ENCODE peak calls at places on chromosomes 2 and 18, in five cellular contexts. One of them, this sample, is unnamed.
A peak's percentile ranks its signal among the peaks of the same experiment; 100 is the strongest.

GRCh38 chr2:201259216-201259615 is 1.1 kb upstream of the CASP8 start:
- DNase-seq in ovary: no peak
- DNase-seq in K562: no peak
- DNase-seq in GM12891: no peak
- DNase-seq in erythroblast: peak; percentile 26
- DNase-seq in this sample: no peak

GRCh38 chr2:178825183-178825582 is 18.0 kb upstream of the TTN start:
- DNase-seq in ovary: no peak
- DNase-seq in K562: no peak
- DNase-seq in GM12891: no peak
- DNase-seq in erythroblast: no peak
- DNase-seq in this sample: peak; percentile 4

GRCh38 chr2:121400206-121400605 is 115.2 kb upstream of the TFCP2L1 start:
- DNase-seq in ovary: no peak
- DNase-seq in K562: no peak
- DNase-seq in GM12891: no peak
- DNase-seq in erythroblast: no peak
- DNase-seq in this sample: no peak

GRCh38 chr2:172496096-172496709 is 59.7 kb upstream of the PDK1 start:
- DNase-seq in ovary: no peak
- DNase-seq in K562: no peak
- DNase-seq in GM12891: no peak
- DNase-seq in erythroblast: no peak
- DNase-seq in this sample: no peak

GRCh38 chr2:190978389-190979053 is 35.5 kb downstream of the STAT1 start:
- DNase-seq in ovary: no peak
- DNase-seq in K562: no peak
- DNase-seq in GM12891: no peak
- DNase-seq in erythroblast: no peak
- DNase-seq in this sample: no peak

GRCh38 chr18:7931763-7932162 is 364.6 kb downstream of the PTPRM start:
- DNase-seq in ovary: no peak
- DNase-seq in K562: no peak
- DNase-seq in GM12891: no peak
- DNase-seq in erythroblast: no peak
- DNase-seq in this sample: no peak

GRCh38 chr2:222264791-222265320 is 33.9 kb downstream of the PAX3 start:
- DNase-seq in ovary: no peak
- DNase-seq in K562: no peak
- DNase-seq in GM12891: no peak
- DNase-seq in erythroblast: no peak
- DNase-seq in this sample: no peak

GRCh38 chr2:236626391-236627150 is 56.9 kb downstream of the ACKR3 start:
- DNase-seq in ovary: no peak
- DNase-seq in K562: no peak
- DNase-seq in GM12891: no peak
- DNase-seq in erythroblast: no peak
- DNase-seq in this sample: no peak

GRCh38 chr2:118423776-118424175 is 335.5 kb downstream of the INSIG2 start:
- DNase-seq in ovary: no peak
- DNase-seq in K562: no peak
- DNase-seq in GM12891: no peak
- DNase-seq in erythroblast: no peak
- DNase-seq in this sample: no peak

GRCh38 chr2:119190321-119190720 is 31.8 kb upstream of the C1QL2 start:
- DNase-seq in ovary: no peak
- DNase-seq in K562: no peak
- DNase-seq in GM12891: no peak
- DNase-seq in erythroblast: no peak
- DNase-seq in this sample: no peak

GRCh38 chr2:10083692-10084566 is 3.7 kb upstream of the CYS1 start:
- DNase-seq in ovary: no peak
- DNase-seq in K562: no peak
- DNase-seq in GM12891: no peak
- DNase-seq in erythroblast: no peak
- DNase-seq in this sample: peak; percentile 57

GRCh38 chr2:75729861-75730260 is 19.1 kb upstream of the GCFC2 start:
- DNase-seq in ovary: no peak
- DNase-seq in K562: no peak
- DNase-seq in GM12891: no peak
- DNase-seq in erythroblast: no peak
- DNase-seq in this sample: no peak

GRCh38 chr2:160756481-160756880 is 262.9 kb upstream of the RBMS1 start:
- DNase-seq in ovary: no peak
- DNase-seq in K562: no peak
- DNase-seq in GM12891: no peak
- DNase-seq in erythroblast: no peak
- DNase-seq in this sample: no peak

GRCh38 chr18:9139400-9140039 is 2.9 kb downstream of the ANKRD12 start:
- DNase-seq in ovary: no peak
- DNase-seq in K562: no peak
- DNase-seq in GM12891: no peak
- DNase-seq in erythroblast: no peak
- DNase-seq in this sample: no peak

GRCh38 chr18:50072146-50072545 is 122.8 kb downstream of the MYO5B start:
- DNase-seq in ovary: no peak
- DNase-seq in K562: no peak
- DNase-seq in GM12891: no peak
- DNase-seq in erythroblast: no peak
- DNase-seq in this sample: no peak

GRCh38 chr2:180578441-180578840 is 402.0 kb upstream of the UBE2E3 start:
- DNase-seq in ovary: no peak
- DNase-seq in K562: no peak
- DNase-seq in GM12891: no peak
- DNase-seq in erythroblast: no peak
- DNase-seq in this sample: no peak

GRCh38 chr2:1747065-1747941 is 3.0 kb upstream of the PXDN start:
- DNase-seq in ovary: no peak
- DNase-seq in K562: no peak
- DNase-seq in GM12891: no peak
- DNase-seq in erythroblast: no peak
- DNase-seq in this sample: no peak

GRCh38 chr2:6810961-6811360 is 54.7 kb downstream of the CMPK2 start:
- DNase-seq in ovary: no peak
- DNase-seq in K562: no peak
- DNase-seq in GM12891: no peak
- DNase-seq in erythroblast: no peak
- DNase-seq in this sample: no peak

GRCh38 chr2:240601061-240601830 is 14.7 kb downstream of the CAPN10 start:
- DNase-seq in ovary: peak; percentile 12
- DNase-seq in K562: no peak
- DNase-seq in GM12891: no peak
- DNase-seq in erythroblast: no peak
- DNase-seq in this sample: no peak

GRCh38 chr18:48866028-48866733 is 84.6 kb downstream of the SMAD7 start:
- DNase-seq in ovary: peak; percentile 59
- DNase-seq in K562: no peak
- DNase-seq in GM12891: no peak
- DNase-seq in erythroblast: no peak
- DNase-seq in this sample: no peak

GRCh38 chr2:9772035-9772998 is 71.0 kb upstream of the TAF1B start:
- DNase-seq in ovary: no peak
- DNase-seq in K562: no peak
- DNase-seq in GM12891: no peak
- DNase-seq in erythroblast: no peak
- DNase-seq in this sample: no peak

GRCh38 chr2:192749606-192750200 is 555.0 kb upstream of the TMEFF2 start:
- DNase-seq in ovary: no peak
- DNase-seq in K562: no peak
- DNase-seq in GM12891: no peak
- DNase-seq in erythroblast: no peak
- DNase-seq in this sample: no peak

GRCh38 chr2:240644171-240644651 is 18.9 kb downstream of the GPR35 start:
- DNase-seq in ovary: no peak
- DNase-seq in K562: no peak
- DNase-seq in GM12891: no peak
- DNase-seq in erythroblast: no peak
- DNase-seq in this sample: no peak

GRCh38 chr18:45412577-45412976 is 202.7 kb upstream of the SLC14A2 start:
- DNase-seq in ovary: no peak
- DNase-seq in K562: no peak
- DNase-seq in GM12891: no peak
- DNase-seq in erythroblast: no peak
- DNase-seq in this sample: no peak

GRCh38 chr2:47724221-47724981 is 58.5 kb upstream of the MSH6 start:
- DNase-seq in ovary: no peak
- DNase-seq in K562: no peak
- DNase-seq in GM12891: no peak
- DNase-seq in erythroblast: no peak
- DNase-seq in this sample: no peak

GRCh38 chr2:3377612-3378432 is at the start of gene EIPR1:
- DNase-seq in ovary: peak; percentile 96
- DNase-seq in K562: peak; percentile 96
- DNase-seq in GM12891: peak; percentile 89
- DNase-seq in erythroblast: peak; percentile 98
- DNase-seq in this sample: peak; percentile 96

GRCh38 chr18:39647627-39648502 is 2082.3 kb upstream of the CELF4 start:
- DNase-seq in ovary: no peak
- DNase-seq in K562: no peak
- DNase-seq in GM12891: no peak
- DNase-seq in erythroblast: no peak
- DNase-seq in this sample: no peak

GRCh38 chr2:160157861-160158813 is 41.9 kb downstream of the ITGB6 start:
- DNase-seq in ovary: no peak
- DNase-seq in K562: no peak
- DNase-seq in GM12891: no peak
- DNase-seq in erythroblast: no peak
- DNase-seq in this sample: no peak

GRCh38 chr2:161857936-161858335 is 216.1 kb downstream of the DPP4 start:
- DNase-seq in ovary: no peak
- DNase-seq in K562: no peak
- DNase-seq in GM12891: no peak
- DNase-seq in erythroblast: no peak
- DNase-seq in this sample: no peak

GRCh38 chr2:206085742-206086445 is at the start of gene INO80D:
- DNase-seq in ovary: peak; percentile 77
- DNase-seq in K562: peak; percentile 69
- DNase-seq in GM12891: peak; percentile 54
- DNase-seq in erythroblast: peak; percentile 89
- DNase-seq in this sample: peak; percentile 47
- TF ChIP-seq POLR2A in ovary: peak; percentile 36
- TF ChIP-seq POLR2A in K562: peak; percentile 78
- TF ChIP-seq POLR2A in GM12891: peak; percentile 89
- TF ChIP-seq POLR2A in erythroblast: peak; percentile 94
- TF ChIP-seq POLR2A in this sample: peak; percentile 76

GRCh38 chr2:237747189-237747588 is 51.4 kb upstream of the RBM44 start:
- DNase-seq in ovary: no peak
- DNase-seq in K562: no peak
- DNase-seq in GM12891: no peak
- DNase-seq in erythroblast: no peak
- DNase-seq in this sample: no peak
- TF ChIP-seq POLR2A in ovary: no peak
- TF ChIP-seq POLR2A in K562: no peak
- TF ChIP-seq POLR2A in GM12891: no peak
- TF ChIP-seq POLR2A in erythroblast: no peak
- TF ChIP-seq POLR2A in this sample: no peak

GRCh38 chr2:61471905-61472805 is 1.3 kb upstream of the USP34 start:
- DNase-seq in ovary: no peak
- DNase-seq in K562: peak; percentile 14
- DNase-seq in GM12891: no peak
- DNase-seq in erythroblast: peak; percentile 74
- DNase-seq in this sample: no peak

GRCh38 chr2:61469424-61470121 is 1.3 kb downstream of the USP34 start:
- DNase-seq in ovary: no peak
- DNase-seq in K562: peak; percentile 17
- DNase-seq in GM12891: no peak
- DNase-seq in erythroblast: peak; percentile 55
- DNase-seq in this sample: no peak

GRCh38 chr2:61470122-61470951 is 550 bp downstream of the USP34 start:
- DNase-seq in ovary: peak; percentile 89
- DNase-seq in K562: peak; percentile 91
- DNase-seq in GM12891: peak; percentile 58
- DNase-seq in erythroblast: peak; percentile 91
- DNase-seq in this sample: peak; percentile 68

GRCh38 chr2:61470965-61471904 is at the start of gene USP34:
- DNase-seq in ovary: peak; percentile 93
- DNase-seq in K562: peak; percentile 91
- DNase-seq in GM12891: peak; percentile 78
- DNase-seq in erythroblast: peak; percentile 96
- DNase-seq in this sample: peak; percentile 88
- TF ChIP-seq POLR2A in ovary: peak; percentile 88
- TF ChIP-seq POLR2A in K562: peak; percentile 93
- TF ChIP-seq POLR2A in GM12891: peak; percentile 96
- TF ChIP-seq POLR2A in erythroblast: peak; percentile 86
- TF ChIP-seq POLR2A in this sample: peak; percentile 85

GRCh38 chr2:238427435-238428162 is 872 bp downstream of the ASB1 start:
- DNase-seq in ovary: no peak
- DNase-seq in K562: no peak
- DNase-seq in GM12891: no peak
- DNase-seq in erythroblast: no peak
- DNase-seq in this sample: no peak

GRCh38 chr2:238428866-238429265 is 2.1 kb downstream of the ASB1 start:
- DNase-seq in ovary: no peak
- DNase-seq in K562: no peak
- DNase-seq in GM12891: no peak
- DNase-seq in erythroblast: no peak
- DNase-seq in this sample: no peak

GRCh38 chr2:238425979-238426567 is 654 bp upstream of the ASB1 start:
- DNase-seq in ovary: no peak
- DNase-seq in K562: peak; percentile 72
- DNase-seq in GM12891: no peak
- DNase-seq in erythroblast: no peak
- DNase-seq in this sample: peak; percentile 88

GRCh38 chr2:238425505-238425978 is 1.2 kb upstream of the ASB1 start:
- DNase-seq in ovary: no peak
- DNase-seq in K562: no peak
- DNase-seq in GM12891: no peak
- DNase-seq in erythroblast: no peak
- DNase-seq in this sample: no peak

DNA sequence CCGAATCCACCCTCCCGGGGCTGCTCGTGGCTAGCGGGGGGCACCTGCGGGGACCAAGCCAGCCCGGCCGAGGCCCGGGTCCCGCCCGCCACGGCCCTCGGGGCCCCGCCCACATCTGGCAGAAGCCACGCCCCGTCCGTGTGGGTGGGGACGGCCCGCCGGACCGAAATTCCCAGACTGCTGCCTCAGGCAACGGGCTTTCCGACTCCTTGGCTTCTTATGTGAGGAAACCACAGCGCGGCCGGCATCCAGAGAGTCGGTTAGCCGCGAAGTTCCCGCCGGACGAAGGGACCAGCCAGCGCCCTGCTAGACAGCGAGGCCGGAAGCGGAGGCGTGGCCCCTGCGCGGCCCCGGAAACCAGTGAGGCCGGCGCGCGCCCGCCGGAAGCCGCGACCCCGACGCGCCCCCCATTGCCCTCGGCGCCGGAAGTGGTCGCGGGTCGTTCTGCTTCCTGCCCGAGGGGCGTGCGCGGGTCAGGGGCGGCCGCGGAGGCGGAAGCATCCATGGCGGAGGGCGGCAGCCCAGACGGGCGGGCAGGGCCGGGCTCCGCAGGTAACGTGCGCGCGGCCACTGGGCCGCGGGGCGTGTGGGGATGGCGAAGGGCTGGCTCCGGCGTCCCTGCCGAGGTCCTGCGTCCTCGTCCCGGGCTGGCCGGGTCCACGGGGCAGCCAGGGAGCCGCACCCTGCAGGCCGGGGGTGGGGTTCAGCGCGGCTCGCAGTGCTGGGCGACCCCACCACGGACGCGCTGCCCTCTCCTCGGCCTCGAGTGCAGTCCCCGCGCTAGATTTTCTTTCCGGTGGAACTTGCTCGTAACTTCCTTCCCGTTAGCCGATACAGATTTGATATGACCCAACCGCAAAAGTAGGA is at the start of gene ASB1:
- DNase-seq in ovary: peak; percentile 65
- DNase-seq in K562: peak; percentile 83
- DNase-seq in GM12891: peak; percentile 95
- DNase-seq in erythroblast: peak; percentile 78
- DNase-seq in this sample: peak; percentile 69
- TF ChIP-seq POLR2A in ovary: peak; percentile 20
- TF ChIP-seq POLR2A in K562: peak; percentile 79
- TF ChIP-seq POLR2A in GM12891: peak; percentile 88
- TF ChIP-seq POLR2A in erythroblast: peak; percentile 58
- TF ChIP-seq POLR2A in this sample: peak; percentile 39

This sample was measured in H54.